ENCODE peak calls at places on chromosomes 6 and 20, in five cellular contexts. X, W, Y, A and H are unnamed samples.

GRCh38 chr6:89260832-89261231 is 43.7 kb upstream of the GABRR1 start:
- DNase-seq in W (no peak), Y (no peak), A (no peak), X (no peak), H (no peak)

GRCh38 chr6:118708736-118709135 is 57.3 kb upstream of the CEP85L start:
- DNase-seq in Y (no peak), W (no peak), X (no peak), A (no peak), H (no peak)

GRCh38 chr6:16982827-16983226 is 119.0 kb upstream of the STMND1 start:
- DNase-seq in A (no peak), Y (no peak), X (peak; percentile 98), W (peak; percentile 92), H (no peak)

GRCh38 chr6:134240664-134241431 is 77.1 kb downstream of the SGK1 start:
- DNase-seq in X (no peak), W (no peak), A (peak; percentile 37), Y (no peak), H (no peak)

GRCh38 chr6:106279179-106279578 is 46.4 kb downstream of the ATG5 start:
- DNase-seq in Y (no peak), W (peak; percentile 63), A (no peak), X (peak; percentile 37), H (no peak)

GRCh38 chr6:119881416-119881815 is 531.9 kb upstream of the MAN1A1 start:
- DNase-seq in A (no peak), Y (no peak), W (peak; percentile 59), X (no peak), H (no peak)

GRCh38 chr6:83824388-83824801 is 28.8 kb upstream of the RIPPLY2 start:
- DNase-seq in A (no peak), Y (no peak), X (no peak), W (peak; percentile 13), H (no peak)

GRCh38 chr6:14881399-14881798 is 364.5 kb upstream of the JARID2 start:
- DNase-seq in W (peak; percentile 81), X (no peak), Y (no peak), A (no peak), H (no peak)

GRCh38 chr20:43947316-43947710 is 32.7 kb downstream of the TOX2 start:
- DNase-seq in W (no peak), A (no peak), Y (no peak), X (no peak), H (no peak)

GRCh38 chr20:2798814-2799213 is 1.6 kb downstream of the CPXM1 start:
- DNase-seq in A (no peak), X (no peak), Y (peak; percentile 56), W (peak; percentile 62), H (no peak)

GRCh38 chr6:53825514-53826321 is 30.9 kb downstream of the LRRC1 start:
- DNase-seq in A (no peak), Y (no peak), W (peak; percentile 23), X (no peak), H (no peak)

GRCh38 chr6:105359419-105360366 is 43.2 kb downstream of the PREP start:
- DNase-seq in A (no peak), Y (no peak), X (peak; percentile 81), W (peak; percentile 88), H (no peak)

GRCh38 chr20:54170963-54171362 is 2.8 kb downstream of the CYP24A1 start:
- DNase-seq in W (no peak), X (no peak), A (no peak), Y (no peak), H (no peak)

GRCh38 chr20:58224097-58224496 is 4.4 kb downstream of the ANKRD60 start:
- DNase-seq in W (no peak), X (no peak), A (no peak), Y (no peak), H (no peak)

GRCh38 chr6:87155920-87156600 is 695 bp downstream of the ZNF292 start:
- DNase-seq in W (peak; percentile 46), A (peak; percentile 42), Y (peak; percentile 77), X (no peak), H (no peak)
- TF ChIP-seq CTCF in W (no peak), A (no peak), Y (no peak), X (no peak), H (no peak)

GRCh38 chr20:46308258-46309157 is at the start of gene CDH22:
- DNase-seq in W (no peak), A (no peak), X (no peak), Y (peak; percentile 78), H (peak; percentile 73)
- TF ChIP-seq CTCF in W (peak; percentile 10), A (no peak), X (peak; percentile 31), Y (peak; percentile 25), H (peak; percentile 37)

DNA sequence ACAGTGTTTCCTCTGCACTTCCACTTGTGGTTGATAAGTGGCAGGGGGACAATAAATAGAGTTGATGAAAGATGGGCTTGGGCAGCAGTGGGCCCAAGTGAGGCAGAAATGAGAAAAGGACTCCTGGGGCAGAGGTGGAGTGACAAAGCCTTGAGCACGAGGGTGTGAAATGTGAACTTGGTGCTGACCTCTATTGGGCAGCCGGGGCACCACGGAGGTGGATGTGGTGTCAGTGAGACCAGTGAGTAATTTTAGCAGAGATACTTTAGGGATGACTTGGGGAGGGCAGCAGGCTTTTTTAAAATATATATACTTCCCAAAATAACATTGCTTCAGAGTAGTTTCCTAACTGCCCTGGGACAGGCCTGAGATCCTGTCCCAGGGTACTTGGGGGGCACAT is 30.6 kb upstream of the MYLK2 start:
- DNase-seq in A (no peak), W (no peak), X (no peak), Y (no peak), H (no peak)
- TF ChIP-seq CTCF in A (no peak), W (no peak), X (peak; percentile 19), Y (no peak), H (no peak)

GRCh38 chr6:85662251-85662650 is 19.6 kb upstream of the SYNCRIP start:
- DNase-seq in W (no peak), A (no peak), Y (no peak), X (no peak), H (no peak)

DNA sequence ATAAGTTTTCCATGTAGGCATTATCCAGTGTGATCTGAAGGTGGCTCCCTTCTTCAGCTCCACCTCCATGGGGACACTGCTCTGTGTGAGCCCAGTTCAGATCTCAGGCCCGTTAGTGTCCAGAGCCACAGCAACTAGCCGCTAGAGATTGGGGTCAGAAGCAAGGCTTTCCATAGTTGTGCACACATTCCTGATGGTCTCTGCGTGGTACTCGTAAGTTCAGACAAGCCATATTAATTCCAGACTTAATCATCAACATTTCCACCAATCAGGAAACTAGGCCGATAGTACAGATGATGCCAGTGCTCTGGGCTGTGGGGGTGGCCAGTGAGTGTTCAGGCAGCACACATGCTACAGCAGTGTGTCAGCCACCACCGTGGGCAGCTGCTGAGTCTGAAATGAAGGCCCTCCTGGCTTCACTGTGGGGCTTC is 17.5 kb upstream of the SYNCRIP start:
- DNase-seq in X (peak; percentile 82), W (peak; percentile 96), A (no peak), Y (no peak), H (no peak)
- TF ChIP-seq CTCF in X (peak; percentile 42), W (peak; percentile 40), A (no peak), Y (no peak), H (no peak)

DNA sequence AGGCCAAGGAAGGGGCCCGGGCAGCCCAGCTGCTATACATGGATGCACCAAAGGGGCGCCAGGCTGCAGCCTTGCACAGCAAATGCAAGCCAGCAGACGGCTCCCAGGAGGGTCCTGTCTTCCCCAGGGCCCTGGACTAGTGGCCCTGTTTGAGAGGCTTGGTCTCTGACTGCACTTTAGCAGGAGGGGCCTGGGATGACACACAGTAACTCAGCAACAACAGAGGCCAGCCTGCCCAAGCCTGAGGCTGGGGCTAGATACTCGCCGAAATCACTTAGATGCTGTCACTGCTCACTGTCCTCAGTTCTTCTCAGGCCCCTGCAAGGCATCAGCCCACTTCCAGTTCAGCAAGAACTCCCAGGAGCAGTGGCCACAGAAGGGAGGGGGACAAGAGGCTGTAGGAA is 73.5 kb downstream of the TRAM2 start:
- DNase-seq in X (no peak), A (no peak), W (peak; percentile 51), Y (peak; percentile 26), H (no peak)
- TF ChIP-seq CTCF in X (peak; percentile 10), A (no peak), W (peak; percentile 33), Y (no peak), H (no peak)

DNA sequence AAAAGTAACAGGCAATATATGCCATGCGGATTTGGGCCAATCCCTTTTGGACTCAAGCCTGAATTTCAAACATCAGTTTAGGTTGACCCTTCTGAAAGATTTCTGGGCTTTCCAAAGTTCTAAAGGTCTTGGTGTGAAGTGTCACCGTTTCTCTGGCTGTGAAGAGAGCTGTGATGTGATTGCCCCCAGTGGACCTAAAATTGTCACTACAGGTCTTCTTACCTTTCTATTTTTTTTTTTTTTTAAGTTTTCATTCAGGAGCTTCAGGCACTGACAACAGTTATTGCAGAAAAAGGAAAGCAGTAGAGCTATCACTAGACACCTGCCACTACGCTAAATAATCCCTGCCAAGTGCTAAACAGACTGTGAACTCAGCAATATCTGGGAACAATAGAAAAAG is 75.7 kb upstream of the OPRM1 start:
- DNase-seq in Y (no peak), A (no peak), X (no peak), W (no peak), H (no peak)
- TF ChIP-seq CTCF in Y (no peak), A (no peak), X (no peak), W (no peak), H (no peak)

DNA sequence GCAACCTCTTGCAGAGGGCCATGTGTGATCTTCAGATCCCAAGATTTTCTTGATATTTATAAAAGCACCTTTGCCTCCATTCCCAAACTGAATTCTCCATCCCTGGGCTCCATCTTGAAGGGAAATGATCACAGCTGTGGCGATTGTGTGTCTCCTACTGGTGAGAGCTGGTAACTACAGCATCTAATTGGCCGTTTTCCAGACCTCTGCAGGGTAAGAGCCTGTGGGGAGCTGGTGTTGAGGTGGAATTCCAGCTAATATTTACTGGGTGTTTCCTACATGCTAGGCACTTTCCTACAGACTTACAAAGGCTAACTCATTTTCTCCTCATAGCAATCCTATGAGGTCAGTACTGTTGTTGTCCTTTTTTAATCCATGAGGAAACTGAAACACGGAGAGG is 59.2 kb upstream of the FNDC1 start:
- DNase-seq in X (no peak), Y (peak; percentile 38), W (peak; percentile 52), A (no peak), H (no peak)
- TF ChIP-seq CTCF in X (peak; percentile 62), Y (peak; percentile 68), W (peak; percentile 70), A (peak; percentile 29), H (peak; percentile 45)

DNA sequence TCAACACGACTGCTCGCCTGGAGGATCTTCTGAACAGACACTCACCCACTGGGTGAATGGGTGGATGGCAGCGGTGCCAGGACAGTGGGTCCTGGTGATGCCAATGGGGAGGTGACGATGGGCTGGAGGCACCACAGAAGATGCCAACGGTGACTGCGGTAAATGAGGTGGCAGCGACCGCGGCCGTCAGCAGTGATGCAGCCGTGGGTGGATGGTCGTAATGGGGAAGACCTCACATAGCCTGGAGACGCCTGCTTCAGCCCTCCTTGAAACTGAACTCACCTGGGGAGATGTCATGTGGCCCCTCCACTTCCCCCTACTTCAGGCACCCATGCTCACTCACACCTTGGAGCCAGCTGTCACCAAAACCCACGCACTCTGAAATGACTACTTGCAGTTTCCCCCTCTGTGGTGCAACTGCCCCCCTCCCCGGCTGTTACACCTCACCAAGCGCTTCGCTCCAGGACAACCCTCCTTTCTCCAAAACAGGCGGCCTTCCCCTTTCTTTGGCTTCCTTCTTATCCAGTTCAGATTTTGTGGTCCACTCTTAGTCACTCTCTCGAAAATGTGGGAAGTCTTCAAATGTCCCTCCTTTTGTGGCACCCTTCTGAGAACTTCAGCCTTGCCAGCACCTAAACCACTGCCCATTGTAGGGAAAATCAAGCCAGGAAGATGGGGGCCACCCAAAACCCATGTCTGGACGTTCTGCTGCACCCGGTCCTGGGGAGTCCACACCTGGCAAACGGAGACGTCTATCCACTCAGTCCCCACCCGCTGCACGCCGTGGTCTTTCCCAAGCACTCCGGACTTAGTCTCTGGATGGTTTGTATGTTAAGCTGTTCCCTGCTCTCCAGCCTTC is 10.4 kb upstream of the ABHD16B start:
- DNase-seq in X (no peak), W (no peak), Y (no peak), A (no peak), H (no peak)
- TF ChIP-seq CTCF in X (no peak), W (no peak), Y (no peak), A (no peak), H (no peak)